ENCODE peak calls at places on chromosome 6, in ten cellular contexts. I is pancreas, S is AG04449, V is cardiac muscle cell, O is psoas muscle, Z is IMR-90, T is AG09319, Y is prostate gland, C is upper lobe of right lung, K is mammary epithelial cell. A is an unnamed sample.
A peak's percentile ranks its signal among the peaks of the same experiment; 100 is the strongest.

GRCh38 chr6:11062715-11063114 is 18.6 kb upstream of the ELOVL2 start:
- DNase-seq in I (no peak), S (no peak), V (no peak), O (no peak), Z (no peak), T (no peak), Y (no peak), C (no peak), K (no peak), A (no peak)

GRCh38 chr6:135651964-135652755 is 154.6 kb upstream of the AHI1 start:
- DNase-seq in I (no peak), S (no peak), V (no peak), O (no peak), Z (peak; percentile 10), T (no peak), Y (no peak), C (no peak), K (no peak), A (no peak)

GRCh38 chr6:6820688-6821238 is 232.2 kb downstream of the LY86 start:
- DNase-seq in I (peak; percentile 61), S (no peak), V (no peak), O (no peak), Z (no peak), T (no peak), Y (peak; percentile 80), C (no peak), K (peak; percentile 96), A (no peak)

GRCh38 chr6:33735201-33735600 is 11.5 kb downstream of the IP6K3 start:
- DNase-seq in I (no peak), S (no peak), V (no peak), O (peak; percentile 53), Z (no peak), T (no peak), Y (no peak), C (no peak), K (no peak), A (no peak)

GRCh38 chr6:142887534-142887933 is 57.4 kb downstream of the HIVEP2 start:
- DNase-seq in I (no peak), S (no peak), V (no peak), O (no peak), Z (no peak), T (no peak), Y (no peak), C (no peak), K (no peak), A (no peak)

GRCh38 chr6:134519456-134519855 is 201.5 kb upstream of the SGK1 start:
- DNase-seq in I (no peak), S (no peak), V (no peak), O (peak; percentile 58), Z (peak; percentile 51), T (no peak), Y (no peak), C (no peak), K (no peak), A (no peak)

GRCh38 chr6:6825986-6826901 is 237.7 kb downstream of the LY86 start:
- DNase-seq in I (no peak), S (no peak), V (no peak), O (peak; percentile 89), Z (no peak), T (no peak), Y (no peak), C (peak; percentile 77), K (peak; percentile 37), A (no peak)

GRCh38 chr6:71730284-71730683 is 156.1 kb upstream of the RIMS1 start:
- DNase-seq in I (no peak), S (no peak), V (no peak), O (no peak), Z (no peak), T (no peak), Y (no peak), C (no peak), K (no peak), A (no peak)

GRCh38 chr6:44272529-44272928 is 2.3 kb downstream of the TMEM151B start:
- DNase-seq in I (no peak), S (no peak), V (no peak), O (no peak), Z (no peak), T (no peak), Y (no peak), C (no peak), K (no peak), A (no peak)

GRCh38 chr6:884570-884969 is 191.6 kb upstream of the EXOC2 start:
- DNase-seq in I (peak; percentile 69), S (no peak), V (no peak), O (no peak), Z (no peak), T (no peak), Y (no peak), C (no peak), K (no peak), A (no peak)

GRCh38 chr6:53517021-53517420 is 27.9 kb downstream of the GCLC start:
- DNase-seq in I (no peak), S (no peak), V (no peak), O (no peak), Z (no peak), T (no peak), Y (no peak), C (no peak), K (peak; percentile 44), A (no peak)

GRCh38 chr6:14792118-14792955 is 453.5 kb upstream of the JARID2 start:
- DNase-seq in I (no peak), S (no peak), V (no peak), O (no peak), Z (no peak), T (no peak), Y (no peak), C (no peak), K (no peak), A (no peak)

GRCh38 chr6:56073315-56073714 is 174.1 kb downstream of the COL21A1 start:
- DNase-seq in I (no peak), S (no peak), V (no peak), O (no peak), Z (no peak), T (no peak), Y (no peak), C (no peak), K (no peak), A (peak; percentile 15)

GRCh38 chr6:149109397-149110070 is 208.0 kb upstream of the TAB2 start:
- DNase-seq in I (no peak), S (no peak), V (no peak), O (no peak), Z (no peak), T (no peak), Y (no peak), C (no peak), K (no peak), A (no peak)

GRCh38 chr6:14758421-14759043 is 487.3 kb upstream of the JARID2 start:
- DNase-seq in I (no peak), S (no peak), V (no peak), O (no peak), Z (peak; percentile 30), T (no peak), Y (peak; percentile 72), C (no peak), K (peak; percentile 92), A (no peak)

GRCh38 chr6:26311385-26312095 is 53.5 kb upstream of the BTN3A2 start:
- DNase-seq in I (peak; percentile 13), S (no peak), V (no peak), O (no peak), Z (peak; percentile 73), T (no peak), Y (peak; percentile 56), C (no peak), K (peak; percentile 85), A (no peak)
- TF ChIP-seq CTCF in I (no peak), S (no peak), V (no peak), O (no peak), Z (no peak), T (no peak), Y (no peak), C (no peak), K (no peak), A (no peak)

GRCh38 chr6:106622412-106622811 is 6.9 kb downstream of the RTN4IP1 start:
- DNase-seq in I (no peak), S (no peak), V (no peak), O (no peak), Z (no peak), T (no peak), Y (no peak), C (no peak), K (no peak), A (no peak)
- TF ChIP-seq CTCF in I (no peak), S (no peak), V (no peak), O (no peak), Z (no peak), T (no peak), Y (no peak), C (no peak), K (no peak), A (no peak)

GRCh38 chr6:152295920-152296319 is 341.2 kb downstream of the SYNE1 start:
- DNase-seq in I (no peak), S (no peak), V (no peak), O (no peak), Z (no peak), T (no peak), Y (no peak), C (no peak), K (no peak), A (no peak)
- TF ChIP-seq CTCF in I (no peak), S (no peak), V (no peak), O (no peak), Z (no peak), T (no peak), Y (no peak), C (no peak), K (no peak), A (no peak)

DNA sequence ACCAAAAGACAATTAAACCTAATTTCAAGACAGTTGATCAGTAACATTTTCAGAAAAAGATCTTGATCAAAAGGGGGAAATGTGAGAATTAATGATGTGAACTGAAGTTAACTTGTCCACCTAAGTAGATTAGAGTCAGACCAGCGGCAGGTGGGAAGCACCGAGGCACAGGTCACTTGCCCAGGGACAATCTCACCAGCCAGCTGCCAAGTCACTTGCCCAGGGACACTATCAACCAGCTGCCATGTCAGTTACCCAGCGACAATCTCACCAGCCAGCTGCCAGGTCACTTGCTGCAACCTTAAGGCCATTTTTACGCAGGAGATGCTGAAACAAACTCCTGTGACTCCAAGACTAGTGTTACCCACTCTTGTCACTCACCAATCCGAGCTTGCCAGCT is 187.6 kb upstream of the THBS2 start:
- DNase-seq in I (no peak), S (no peak), V (no peak), O (no peak), Z (no peak), T (no peak), Y (no peak), C (no peak), K (no peak), A (no peak)
- TF ChIP-seq CTCF in I (no peak), S (no peak), V (no peak), O (no peak), Z (no peak), T (no peak), Y (no peak), C (no peak), K (no peak), A (no peak)

DNA sequence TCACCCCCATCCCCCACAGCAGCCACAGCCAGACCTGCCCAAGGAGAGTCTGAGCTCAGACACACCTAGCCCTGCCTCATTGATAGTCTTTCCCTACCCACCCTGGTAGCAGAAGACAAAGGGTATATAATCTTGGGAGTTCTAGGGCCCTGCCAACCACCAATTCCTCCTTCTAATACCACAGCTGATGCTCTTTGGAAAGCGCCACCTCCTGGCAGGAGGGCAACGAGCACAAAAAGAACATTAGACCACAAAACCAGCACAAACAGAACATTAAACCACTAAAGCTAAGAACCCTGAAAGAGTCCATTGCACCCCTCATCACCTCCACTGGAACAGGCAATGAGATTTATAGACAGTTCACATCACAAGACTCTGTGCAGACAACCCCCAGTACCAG is 195.8 kb upstream of the FUT9 start:
- DNase-seq in I (no peak), S (no peak), V (no peak), O (no peak), Z (no peak), T (no peak), Y (no peak), C (no peak), K (no peak), A (no peak)
- TF ChIP-seq CTCF in I (no peak), S (no peak), V (no peak), O (no peak), Z (no peak), T (no peak), Y (no peak), C (no peak), K (peak; percentile 34), A (no peak)